ENCODE peak calls at places on chromosomes 16 and 17, in ten cellular contexts. One of them, this sample, is unnamed.

GRCh38 chr17:79777844-79778503 is at the start of gene CBX2:
- DNase-seq in CD8-positive, alpha-beta memory T cell: peak; percentile 79
- DNase-seq in effector memory CD4-positive, alpha-beta T cell: peak; percentile 71
- DNase-seq in brain microvascular endothelial cell: peak; percentile 34
- DNase-seq in dorsolateral prefrontal cortex: peak; percentile 83
- DNase-seq in breast epithelium: peak; percentile 68
- DNase-seq in CD8-positive, alpha-beta T cell: peak; percentile 60
- DNase-seq in left ventricle myocardium inferior: peak; percentile 79
- DNase-seq in cardiac fibroblast: peak; percentile 55
- DNase-seq in tibial artery: peak; percentile 84
- DNase-seq in this sample: peak; percentile 21

GRCh38 chr16:87391324-87391949 is 699 bp upstream of the MAP1LC3B start:
- DNase-seq in CD8-positive, alpha-beta memory T cell: no peak
- DNase-seq in effector memory CD4-positive, alpha-beta T cell: no peak
- DNase-seq in brain microvascular endothelial cell: no peak
- DNase-seq in dorsolateral prefrontal cortex: no peak
- DNase-seq in breast epithelium: peak; percentile 61
- DNase-seq in CD8-positive, alpha-beta T cell: no peak
- DNase-seq in left ventricle myocardium inferior: peak; percentile 77
- DNase-seq in cardiac fibroblast: peak; percentile 35
- DNase-seq in tibial artery: peak; percentile 87
- DNase-seq in this sample: no peak

GRCh38 chr17:78665952-78666920 is 89.0 kb upstream of the DNAH17 start:
- DNase-seq in CD8-positive, alpha-beta memory T cell: peak; percentile 61
- DNase-seq in effector memory CD4-positive, alpha-beta T cell: peak; percentile 40
- DNase-seq in brain microvascular endothelial cell: no peak
- DNase-seq in dorsolateral prefrontal cortex: no peak
- DNase-seq in breast epithelium: no peak
- DNase-seq in CD8-positive, alpha-beta T cell: no peak
- DNase-seq in left ventricle myocardium inferior: peak; percentile 43
- DNase-seq in cardiac fibroblast: no peak
- DNase-seq in tibial artery: no peak
- DNase-seq in this sample: peak; percentile 99

GRCh38 chr17:82910770-82911169 is 70.9 kb upstream of the ZNF750 start:
- DNase-seq in CD8-positive, alpha-beta memory T cell: no peak
- DNase-seq in effector memory CD4-positive, alpha-beta T cell: no peak
- DNase-seq in brain microvascular endothelial cell: no peak
- DNase-seq in dorsolateral prefrontal cortex: no peak
- DNase-seq in breast epithelium: no peak
- DNase-seq in CD8-positive, alpha-beta T cell: no peak
- DNase-seq in left ventricle myocardium inferior: no peak
- DNase-seq in cardiac fibroblast: no peak
- DNase-seq in tibial artery: no peak
- DNase-seq in this sample: no peak

GRCh38 chr16:56713794-56714193 is 16.1 kb upstream of the NUP93 start:
- DNase-seq in CD8-positive, alpha-beta memory T cell: no peak
- DNase-seq in effector memory CD4-positive, alpha-beta T cell: no peak
- DNase-seq in brain microvascular endothelial cell: no peak
- DNase-seq in dorsolateral prefrontal cortex: no peak
- DNase-seq in breast epithelium: no peak
- DNase-seq in CD8-positive, alpha-beta T cell: no peak
- DNase-seq in left ventricle myocardium inferior: no peak
- DNase-seq in cardiac fibroblast: no peak
- DNase-seq in tibial artery: no peak
- DNase-seq in this sample: no peak

GRCh38 chr17:2706911-2707510 is 4.6 kb downstream of the CLUH start:
- DNase-seq in CD8-positive, alpha-beta memory T cell: no peak
- DNase-seq in effector memory CD4-positive, alpha-beta T cell: no peak
- DNase-seq in brain microvascular endothelial cell: no peak
- DNase-seq in dorsolateral prefrontal cortex: no peak
- DNase-seq in breast epithelium: no peak
- DNase-seq in CD8-positive, alpha-beta T cell: no peak
- DNase-seq in left ventricle myocardium inferior: no peak
- DNase-seq in cardiac fibroblast: no peak
- DNase-seq in tibial artery: no peak
- DNase-seq in this sample: no peak

GRCh38 chr17:70855401-70856054 is 686.2 kb downstream of the KCNJ2 start:
- DNase-seq in CD8-positive, alpha-beta memory T cell: no peak
- DNase-seq in effector memory CD4-positive, alpha-beta T cell: no peak
- DNase-seq in brain microvascular endothelial cell: peak; percentile 1
- DNase-seq in dorsolateral prefrontal cortex: no peak
- DNase-seq in breast epithelium: no peak
- DNase-seq in CD8-positive, alpha-beta T cell: no peak
- DNase-seq in left ventricle myocardium inferior: no peak
- DNase-seq in cardiac fibroblast: peak; percentile 39
- DNase-seq in tibial artery: no peak
- DNase-seq in this sample: no peak

GRCh38 chr16:65510241-65510640 is 388.4 kb upstream of the CDH11 start:
- DNase-seq in CD8-positive, alpha-beta memory T cell: no peak
- DNase-seq in effector memory CD4-positive, alpha-beta T cell: no peak
- DNase-seq in brain microvascular endothelial cell: no peak
- DNase-seq in dorsolateral prefrontal cortex: no peak
- DNase-seq in breast epithelium: no peak
- DNase-seq in CD8-positive, alpha-beta T cell: no peak
- DNase-seq in left ventricle myocardium inferior: no peak
- DNase-seq in cardiac fibroblast: no peak
- DNase-seq in tibial artery: no peak
- DNase-seq in this sample: no peak

GRCh38 chr17:7233701-7234099 is 617 bp downstream of the DVL2 start:
- DNase-seq in CD8-positive, alpha-beta memory T cell: no peak
- DNase-seq in effector memory CD4-positive, alpha-beta T cell: no peak
- DNase-seq in brain microvascular endothelial cell: peak; percentile 33
- DNase-seq in dorsolateral prefrontal cortex: no peak
- DNase-seq in breast epithelium: no peak
- DNase-seq in CD8-positive, alpha-beta T cell: no peak
- DNase-seq in left ventricle myocardium inferior: no peak
- DNase-seq in cardiac fibroblast: no peak
- DNase-seq in tibial artery: no peak
- DNase-seq in this sample: no peak

GRCh38 chr17:8766731-8767130 is 8.4 kb upstream of the SPDYE4 start:
- DNase-seq in CD8-positive, alpha-beta memory T cell: no peak
- DNase-seq in effector memory CD4-positive, alpha-beta T cell: no peak
- DNase-seq in brain microvascular endothelial cell: no peak
- DNase-seq in dorsolateral prefrontal cortex: no peak
- DNase-seq in breast epithelium: no peak
- DNase-seq in CD8-positive, alpha-beta T cell: no peak
- DNase-seq in left ventricle myocardium inferior: no peak
- DNase-seq in cardiac fibroblast: peak; percentile 7
- DNase-seq in tibial artery: no peak
- DNase-seq in this sample: no peak

GRCh38 chr17:52442350-52442749 is 283.8 kb upstream of the CA10 start:
- DNase-seq in CD8-positive, alpha-beta memory T cell: no peak
- DNase-seq in effector memory CD4-positive, alpha-beta T cell: no peak
- DNase-seq in brain microvascular endothelial cell: no peak
- DNase-seq in dorsolateral prefrontal cortex: no peak
- DNase-seq in breast epithelium: no peak
- DNase-seq in CD8-positive, alpha-beta T cell: no peak
- DNase-seq in left ventricle myocardium inferior: no peak
- DNase-seq in cardiac fibroblast: no peak
- DNase-seq in tibial artery: no peak
- DNase-seq in this sample: no peak

GRCh38 chr17:74430706-74431567 is 951 bp upstream of the GPRC5C start:
- DNase-seq in CD8-positive, alpha-beta memory T cell: no peak
- DNase-seq in effector memory CD4-positive, alpha-beta T cell: no peak
- DNase-seq in brain microvascular endothelial cell: peak; percentile 69
- DNase-seq in dorsolateral prefrontal cortex: no peak
- DNase-seq in breast epithelium: peak; percentile 83
- DNase-seq in CD8-positive, alpha-beta T cell: no peak
- DNase-seq in left ventricle myocardium inferior: peak; percentile 83
- DNase-seq in cardiac fibroblast: peak; percentile 40
- DNase-seq in tibial artery: peak; percentile 98
- DNase-seq in this sample: no peak

GRCh38 chr17:8118769-8119574 is 658 bp upstream of the ALOXE3 start:
- DNase-seq in CD8-positive, alpha-beta memory T cell: peak; percentile 91
- DNase-seq in effector memory CD4-positive, alpha-beta T cell: peak; percentile 82
- DNase-seq in brain microvascular endothelial cell: peak; percentile 85
- DNase-seq in dorsolateral prefrontal cortex: peak; percentile 91
- DNase-seq in breast epithelium: peak; percentile 90
- DNase-seq in CD8-positive, alpha-beta T cell: peak; percentile 70
- DNase-seq in left ventricle myocardium inferior: peak; percentile 91
- DNase-seq in cardiac fibroblast: peak; percentile 90
- DNase-seq in tibial artery: peak; percentile 92
- DNase-seq in this sample: peak; percentile 81

DNA sequence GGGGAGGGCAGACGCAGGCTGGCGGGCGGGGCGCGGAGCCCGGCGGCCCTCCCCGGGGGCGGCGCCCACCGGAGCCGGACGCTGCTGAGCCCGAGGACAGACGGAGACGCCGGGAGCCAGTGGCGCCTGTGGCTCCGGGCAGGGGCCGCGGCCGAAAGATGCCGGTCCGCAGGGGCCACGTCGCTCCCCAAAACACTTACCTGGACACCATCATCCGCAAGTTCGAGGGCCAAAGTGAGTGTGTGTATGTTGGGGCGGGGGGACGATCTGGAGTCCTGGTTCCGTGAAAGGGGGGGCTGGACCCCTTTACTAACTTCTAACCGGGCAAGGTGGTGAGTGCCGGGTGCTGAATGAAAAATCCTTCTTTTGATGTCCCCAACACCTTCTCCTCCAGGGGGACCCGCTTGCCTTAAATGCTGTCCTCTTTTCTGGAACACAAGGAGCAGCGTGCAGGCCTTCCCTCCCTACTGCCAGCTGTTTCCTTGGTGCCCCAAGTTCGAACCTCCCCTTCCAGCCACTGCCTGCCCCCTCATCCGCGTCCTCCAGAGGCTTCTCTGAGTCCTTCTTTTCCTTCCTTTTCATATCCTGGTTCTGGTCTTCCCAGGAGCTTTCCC is at the start of gene KCNH6:
- DNase-seq in CD8-positive, alpha-beta memory T cell: no peak
- DNase-seq in effector memory CD4-positive, alpha-beta T cell: no peak
- DNase-seq in brain microvascular endothelial cell: no peak
- DNase-seq in dorsolateral prefrontal cortex: no peak
- DNase-seq in breast epithelium: no peak
- DNase-seq in CD8-positive, alpha-beta T cell: no peak
- DNase-seq in left ventricle myocardium inferior: no peak
- DNase-seq in cardiac fibroblast: no peak
- DNase-seq in tibial artery: no peak
- DNase-seq in this sample: no peak
- H3K4me3 ChIP-seq in CD8-positive, alpha-beta memory T cell: no peak within 1 kb of the TSS
- H3K4me3 ChIP-seq in effector memory CD4-positive, alpha-beta T cell: no peak within 1 kb of the TSS
- H3K4me3 ChIP-seq in brain microvascular endothelial cell: peak within 1 kb of the TSS; percentile 22
- H3K4me3 ChIP-seq in dorsolateral prefrontal cortex: no peak within 1 kb of the TSS
- H3K4me3 ChIP-seq in breast epithelium: peak within 1 kb of the TSS; percentile 18
- H3K4me3 ChIP-seq in CD8-positive, alpha-beta T cell: no peak within 1 kb of the TSS
- H3K4me3 ChIP-seq in left ventricle myocardium inferior: peak within 1 kb of the TSS; percentile 50
- H3K4me3 ChIP-seq in cardiac fibroblast: no peak within 1 kb of the TSS
- H3K4me3 ChIP-seq in tibial artery: no peak within 1 kb of the TSS
- H3K4me3 ChIP-seq in this sample: no peak within 1 kb of the TSS

GRCh38 chr16:22229881-22230280 is 23.8 kb downstream of the EEF2K start:
- DNase-seq in CD8-positive, alpha-beta memory T cell: no peak
- DNase-seq in effector memory CD4-positive, alpha-beta T cell: no peak
- DNase-seq in brain microvascular endothelial cell: no peak
- DNase-seq in dorsolateral prefrontal cortex: no peak
- DNase-seq in breast epithelium: no peak
- DNase-seq in CD8-positive, alpha-beta T cell: no peak
- DNase-seq in left ventricle myocardium inferior: no peak
- DNase-seq in cardiac fibroblast: no peak
- DNase-seq in tibial artery: no peak
- DNase-seq in this sample: no peak

GRCh38 chr16:22235839-22236745 is 30.0 kb downstream of the EEF2K start:
- DNase-seq in CD8-positive, alpha-beta memory T cell: no peak
- DNase-seq in effector memory CD4-positive, alpha-beta T cell: no peak
- DNase-seq in brain microvascular endothelial cell: no peak
- DNase-seq in dorsolateral prefrontal cortex: no peak
- DNase-seq in breast epithelium: no peak
- DNase-seq in CD8-positive, alpha-beta T cell: no peak
- DNase-seq in left ventricle myocardium inferior: peak; percentile 23
- DNase-seq in cardiac fibroblast: peak; percentile 32
- DNase-seq in tibial artery: peak; percentile 81
- DNase-seq in this sample: no peak

GRCh38 chr16:22233050-22233405 is 26.9 kb downstream of the EEF2K start:
- DNase-seq in CD8-positive, alpha-beta memory T cell: no peak
- DNase-seq in effector memory CD4-positive, alpha-beta T cell: no peak
- DNase-seq in brain microvascular endothelial cell: no peak
- DNase-seq in dorsolateral prefrontal cortex: no peak
- DNase-seq in breast epithelium: no peak
- DNase-seq in CD8-positive, alpha-beta T cell: no peak
- DNase-seq in left ventricle myocardium inferior: no peak
- DNase-seq in cardiac fibroblast: no peak
- DNase-seq in tibial artery: no peak
- DNase-seq in this sample: no peak

DNA sequence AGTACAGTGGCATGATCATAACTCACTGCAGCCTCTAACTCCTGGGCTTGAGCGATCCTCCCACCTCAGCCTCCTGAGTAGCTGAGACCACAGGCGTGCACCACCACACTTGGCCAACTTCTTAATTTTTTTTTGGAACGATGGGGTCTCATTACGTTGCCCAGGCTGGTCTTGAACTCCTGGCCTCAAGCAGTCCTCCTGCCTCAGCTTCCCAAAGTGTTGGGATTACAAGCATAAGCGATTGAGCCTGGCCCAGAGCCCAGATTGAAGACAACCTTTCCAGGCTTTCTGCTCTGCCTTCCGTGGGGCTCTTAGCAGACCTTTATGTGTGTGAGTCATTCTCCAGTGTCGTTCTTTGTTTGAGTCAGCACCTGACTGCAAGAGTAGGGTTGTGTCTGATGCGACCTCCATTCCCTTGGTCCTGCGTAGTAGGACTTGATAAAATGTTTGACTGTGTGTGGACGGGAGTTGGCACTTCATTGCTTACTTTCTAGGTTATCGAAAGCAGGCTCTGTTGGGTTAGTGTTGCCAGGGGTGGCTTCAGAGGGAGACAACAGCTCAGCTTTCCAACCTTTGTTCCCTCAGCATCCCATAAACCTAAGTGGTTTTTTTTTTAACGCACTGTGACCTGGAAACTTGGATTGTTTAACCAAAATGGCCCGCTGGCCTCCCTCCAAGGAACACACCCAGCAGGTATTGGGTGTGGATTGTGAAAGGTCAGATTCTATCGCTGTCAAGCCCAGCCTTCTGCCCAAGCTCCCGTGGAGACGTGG is 26.4 kb downstream of the EEF2K start:
- DNase-seq in CD8-positive, alpha-beta memory T cell: no peak
- DNase-seq in effector memory CD4-positive, alpha-beta T cell: no peak
- DNase-seq in brain microvascular endothelial cell: peak; percentile 42
- DNase-seq in dorsolateral prefrontal cortex: no peak
- DNase-seq in breast epithelium: peak; percentile 90
- DNase-seq in CD8-positive, alpha-beta T cell: no peak
- DNase-seq in left ventricle myocardium inferior: no peak
- DNase-seq in cardiac fibroblast: peak; percentile 49
- DNase-seq in tibial artery: no peak
- DNase-seq in this sample: no peak
- H3K4me3 ChIP-seq in CD8-positive, alpha-beta memory T cell: no peak overlapping the region
- H3K4me3 ChIP-seq in effector memory CD4-positive, alpha-beta T cell: no peak overlapping the region
- H3K4me3 ChIP-seq in brain microvascular endothelial cell: no peak overlapping the region
- H3K4me3 ChIP-seq in dorsolateral prefrontal cortex: no peak overlapping the region
- H3K4me3 ChIP-seq in breast epithelium: no peak overlapping the region
- H3K4me3 ChIP-seq in CD8-positive, alpha-beta T cell: no peak overlapping the region
- H3K4me3 ChIP-seq in left ventricle myocardium inferior: no peak overlapping the region
- H3K4me3 ChIP-seq in cardiac fibroblast: no peak overlapping the region
- H3K4me3 ChIP-seq in tibial artery: no peak overlapping the region
- H3K4me3 ChIP-seq in this sample: no peak overlapping the region

GRCh38 chr17:40320771-40321501 is 12.0 kb downstream of the RARA start:
- DNase-seq in CD8-positive, alpha-beta memory T cell: peak; percentile 82
- DNase-seq in effector memory CD4-positive, alpha-beta T cell: peak; percentile 65
- DNase-seq in brain microvascular endothelial cell: no peak
- DNase-seq in dorsolateral prefrontal cortex: peak; percentile 43
- DNase-seq in breast epithelium: no peak
- DNase-seq in CD8-positive, alpha-beta T cell: peak; percentile 42
- DNase-seq in left ventricle myocardium inferior: peak; percentile 80
- DNase-seq in cardiac fibroblast: no peak
- DNase-seq in tibial artery: peak; percentile 93
- DNase-seq in this sample: no peak
- H3K4me3 ChIP-seq in CD8-positive, alpha-beta memory T cell: peak overlapping the region; percentile 92
- H3K4me3 ChIP-seq in effector memory CD4-positive, alpha-beta T cell: peak overlapping the region; percentile 95
- H3K4me3 ChIP-seq in brain microvascular endothelial cell: peak overlapping the region; percentile 5
- H3K4me3 ChIP-seq in dorsolateral prefrontal cortex: no peak overlapping the region
- H3K4me3 ChIP-seq in breast epithelium: peak overlapping the region; percentile 96
- H3K4me3 ChIP-seq in CD8-positive, alpha-beta T cell: peak overlapping the region; percentile 91
- H3K4me3 ChIP-seq in left ventricle myocardium inferior: peak overlapping the region; percentile 78
- H3K4me3 ChIP-seq in cardiac fibroblast: peak overlapping the region; percentile 97
- H3K4me3 ChIP-seq in tibial artery: peak overlapping the region; percentile 97
- H3K4me3 ChIP-seq in this sample: no peak overlapping the region

GRCh38 chr16:19223235-19223847 is 55.3 kb downstream of the SYT17 start:
- DNase-seq in CD8-positive, alpha-beta memory T cell: no peak
- DNase-seq in effector memory CD4-positive, alpha-beta T cell: no peak
- DNase-seq in brain microvascular endothelial cell: peak; percentile 7
- DNase-seq in dorsolateral prefrontal cortex: no peak
- DNase-seq in breast epithelium: no peak
- DNase-seq in CD8-positive, alpha-beta T cell: no peak
- DNase-seq in left ventricle myocardium inferior: no peak
- DNase-seq in cardiac fibroblast: peak; percentile 13
- DNase-seq in tibial artery: no peak
- DNase-seq in this sample: peak; percentile 14
- H3K4me3 ChIP-seq in CD8-positive, alpha-beta memory T cell: no peak overlapping the region
- H3K4me3 ChIP-seq in effector memory CD4-positive, alpha-beta T cell: no peak overlapping the region
- H3K4me3 ChIP-seq in brain microvascular endothelial cell: no peak overlapping the region
- H3K4me3 ChIP-seq in dorsolateral prefrontal cortex: no peak overlapping the region
- H3K4me3 ChIP-seq in breast epithelium: no peak overlapping the region
- H3K4me3 ChIP-seq in CD8-positive, alpha-beta T cell: no peak overlapping the region
- H3K4me3 ChIP-seq in left ventricle myocardium inferior: no peak overlapping the region
- H3K4me3 ChIP-seq in cardiac fibroblast: no peak overlapping the region
- H3K4me3 ChIP-seq in tibial artery: no peak overlapping the region
- H3K4me3 ChIP-seq in this sample: no peak overlapping the region

This sample was measured in Jurkat, Clone E6-1.